ENCODE peak calls at places on chromosome 21, in eight cellular contexts. One of them, this sample, is unnamed.

GRCh38 chr21:35079181-35079580 is 30.1 kb upstream of the RUNX1 start:
- DNase-seq in retina: no peak
- DNase-seq in transverse colon: no peak
- DNase-seq in HL-60: no peak
- DNase-seq in T-helper 17 cell: no peak
- DNase-seq in caudate nucleus: no peak
- DNase-seq in SJSA1: no peak
- DNase-seq in stimulated activated CD4-positive, alpha-beta T cell treated with anti-CD3 and anti-CD28 coated beads, Interleukin-2, amount 100 ng/mL, for 48 hours: no peak
- DNase-seq in this sample: no peak

GRCh38 chr21:22201142-22201541 is 1202.9 kb downstream of the NCAM2 start:
- DNase-seq in T-helper 17 cell: no peak
- DNase-seq in stimulated activated CD4-positive, alpha-beta T cell treated with anti-CD3 and anti-CD28 coated beads, Interleukin-2, amount 100 ng/mL, for 48 hours: no peak
- DNase-seq in SJSA1: no peak
- DNase-seq in transverse colon: no peak
- DNase-seq in HL-60: no peak
- DNase-seq in retina: no peak
- DNase-seq in caudate nucleus: no peak
- DNase-seq in this sample: no peak

GRCh38 chr21:32412162-32412997 is at the start of gene EVA1C:
- DNase-seq in transverse colon: peak
- DNase-seq in HL-60: no peak
- DNase-seq in stimulated activated CD4-positive, alpha-beta T cell treated with anti-CD3 and anti-CD28 coated beads, Interleukin-2, amount 100 ng/mL, for 48 hours: peak
- DNase-seq in T-helper 17 cell: peak
- DNase-seq in SJSA1: peak
- DNase-seq in caudate nucleus: no peak
- DNase-seq in retina: peak
- DNase-seq in this sample: peak

GRCh38 chr21:45542242-45542666 is at the start of gene SLC19A1:
- DNase-seq in transverse colon: peak
- DNase-seq in caudate nucleus: no peak
- DNase-seq in stimulated activated CD4-positive, alpha-beta T cell treated with anti-CD3 and anti-CD28 coated beads, Interleukin-2, amount 100 ng/mL, for 48 hours: peak
- DNase-seq in T-helper 17 cell: peak
- DNase-seq in retina: no peak
- DNase-seq in SJSA1: peak
- DNase-seq in HL-60: peak
- DNase-seq in this sample: peak

GRCh38 chr21:27450216-27450615 is 483.3 kb upstream of the ADAMTS5 start:
- DNase-seq in SJSA1: no peak
- DNase-seq in T-helper 17 cell: no peak
- DNase-seq in HL-60: no peak
- DNase-seq in caudate nucleus: no peak
- DNase-seq in transverse colon: no peak
- DNase-seq in retina: no peak
- DNase-seq in stimulated activated CD4-positive, alpha-beta T cell treated with anti-CD3 and anti-CD28 coated beads, Interleukin-2, amount 100 ng/mL, for 48 hours: no peak
- DNase-seq in this sample: no peak

GRCh38 chr21:35683620-35684019 is 376.7 kb downstream of the SETD4 start:
- DNase-seq in HL-60: no peak
- DNase-seq in SJSA1: no peak
- DNase-seq in stimulated activated CD4-positive, alpha-beta T cell treated with anti-CD3 and anti-CD28 coated beads, Interleukin-2, amount 100 ng/mL, for 48 hours: no peak
- DNase-seq in caudate nucleus: no peak
- DNase-seq in retina: no peak
- DNase-seq in transverse colon: no peak
- DNase-seq in T-helper 17 cell: no peak
- DNase-seq in this sample: no peak

GRCh38 chr21:34908424-34909055 is 140.6 kb downstream of the RUNX1 start:
- DNase-seq in SJSA1: no peak
- DNase-seq in HL-60: peak
- DNase-seq in T-helper 17 cell: no peak
- DNase-seq in caudate nucleus: no peak
- DNase-seq in retina: no peak
- DNase-seq in transverse colon: no peak
- DNase-seq in stimulated activated CD4-positive, alpha-beta T cell treated with anti-CD3 and anti-CD28 coated beads, Interleukin-2, amount 100 ng/mL, for 48 hours: no peak
- DNase-seq in this sample: no peak

GRCh38 chr21:32463889-32464300 is 51.4 kb downstream of the EVA1C start:
- DNase-seq in HL-60: no peak
- DNase-seq in retina: no peak
- DNase-seq in stimulated activated CD4-positive, alpha-beta T cell treated with anti-CD3 and anti-CD28 coated beads, Interleukin-2, amount 100 ng/mL, for 48 hours: no peak
- DNase-seq in T-helper 17 cell: no peak
- DNase-seq in caudate nucleus: no peak
- DNase-seq in transverse colon: no peak
- DNase-seq in SJSA1: peak
- DNase-seq in this sample: peak

GRCh38 chr21:34702341-34702807 is 33.6 kb downstream of the CLIC6 start:
- DNase-seq in T-helper 17 cell: no peak
- DNase-seq in caudate nucleus: no peak
- DNase-seq in SJSA1: peak
- DNase-seq in HL-60: no peak
- DNase-seq in stimulated activated CD4-positive, alpha-beta T cell treated with anti-CD3 and anti-CD28 coated beads, Interleukin-2, amount 100 ng/mL, for 48 hours: no peak
- DNase-seq in retina: no peak
- DNase-seq in transverse colon: no peak
- DNase-seq in this sample: no peak

GRCh38 chr21:36175771-36176565 is 19.3 kb downstream of the DOP1B start:
- DNase-seq in T-helper 17 cell: no peak
- DNase-seq in caudate nucleus: no peak
- DNase-seq in retina: no peak
- DNase-seq in transverse colon: no peak
- DNase-seq in SJSA1: no peak
- DNase-seq in stimulated activated CD4-positive, alpha-beta T cell treated with anti-CD3 and anti-CD28 coated beads, Interleukin-2, amount 100 ng/mL, for 48 hours: no peak
- DNase-seq in HL-60: no peak
- DNase-seq in this sample: no peak